ENCODE peak calls at places on chromosomes 4 and X, in four cellular contexts. One of them, this sample, is unnamed.

GRCh38 chrX:41661366-41662095 is 27.2 kb upstream of the GPR34 start:
- DNase-seq in cardiac muscle cell: no peak
- DNase-seq in fibroblast of pulmonary artery: peak
- DNase-seq in prostate gland: no peak
- DNase-seq in this sample: no peak

GRCh38 chr4:25367004-25367621 is 9.9 kb upstream of the ANAPC4 start:
- DNase-seq in cardiac muscle cell: peak
- DNase-seq in fibroblast of pulmonary artery: peak
- DNase-seq in prostate gland: no peak
- DNase-seq in this sample: no peak

GRCh38 chr4:183631577-183632198 is 27.3 kb downstream of the RWDD4 start:
- DNase-seq in cardiac muscle cell: no peak
- DNase-seq in fibroblast of pulmonary artery: no peak
- DNase-seq in prostate gland: no peak
- DNase-seq in this sample: no peak

GRCh38 chr4:74181225-74181624 is 23.3 kb downstream of the MTHFD2L start:
- DNase-seq in cardiac muscle cell: no peak
- DNase-seq in fibroblast of pulmonary artery: peak
- DNase-seq in prostate gland: no peak
- DNase-seq in this sample: no peak

GRCh38 chr4:8647094-8647570 is 54.6 kb downstream of the CPZ start:
- DNase-seq in cardiac muscle cell: no peak
- DNase-seq in fibroblast of pulmonary artery: no peak
- DNase-seq in prostate gland: no peak
- DNase-seq in this sample: no peak

GRCh38 chr4:56739104-56739777 is 58.1 kb upstream of the HOPX start:
- DNase-seq in cardiac muscle cell: no peak
- DNase-seq in fibroblast of pulmonary artery: peak
- DNase-seq in prostate gland: no peak
- DNase-seq in this sample: no peak

GRCh38 chrX:154490021-154490413 is 412 bp downstream of the SLC10A3 start:
- DNase-seq in cardiac muscle cell: no peak
- DNase-seq in fibroblast of pulmonary artery: peak
- DNase-seq in prostate gland: no peak
- DNase-seq in this sample: no peak

GRCh38 chr4:107951551-107951950 is 20.2 kb downstream of the CYP2U1 start:
- DNase-seq in cardiac muscle cell: no peak
- DNase-seq in fibroblast of pulmonary artery: peak
- DNase-seq in prostate gland: no peak
- DNase-seq in this sample: no peak

GRCh38 chrX:118000518-118000917 is 116.1 kb downstream of the KLHL13 start:
- DNase-seq in cardiac muscle cell: no peak
- DNase-seq in fibroblast of pulmonary artery: no peak
- DNase-seq in prostate gland: no peak
- DNase-seq in this sample: no peak

GRCh38 chrX:14630724-14631123 is 101.4 kb downstream of the GLRA2 start:
- DNase-seq in cardiac muscle cell: no peak
- DNase-seq in fibroblast of pulmonary artery: no peak
- DNase-seq in prostate gland: no peak
- DNase-seq in this sample: no peak

GRCh38 chr4:154958621-154959358 is 177.7 kb downstream of the RBM46 start:
- DNase-seq in cardiac muscle cell: peak
- DNase-seq in fibroblast of pulmonary artery: peak
- DNase-seq in prostate gland: peak
- DNase-seq in this sample: no peak

DNA sequence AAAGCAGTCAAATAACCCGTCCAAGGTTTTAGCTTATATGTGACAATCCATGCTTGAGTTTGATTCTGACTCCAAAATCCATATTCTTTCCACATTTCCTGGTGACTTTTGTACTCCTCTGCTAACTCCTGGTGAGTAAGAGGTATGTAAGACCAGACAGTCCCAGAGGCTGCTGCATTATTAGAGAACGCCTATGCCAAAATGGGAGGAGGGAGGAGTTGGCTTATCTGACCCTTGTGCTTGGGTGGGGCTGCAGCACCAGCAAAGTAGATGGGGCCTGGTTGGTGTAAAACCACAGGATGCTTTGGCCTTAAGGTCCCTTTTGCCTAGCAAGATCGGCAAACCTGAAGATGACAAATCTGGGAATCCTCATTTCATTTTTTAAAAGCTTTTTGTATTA is 9.1 kb upstream of the RNF212 start:
- DNase-seq in cardiac muscle cell: no peak
- DNase-seq in fibroblast of pulmonary artery: no peak
- DNase-seq in prostate gland: no peak
- DNase-seq in this sample: no peak
- H3K4me3 ChIP-seq in cardiac muscle cell: no peak
- H3K4me3 ChIP-seq in fibroblast of pulmonary artery: no peak
- H3K4me3 ChIP-seq in prostate gland: no peak
- H3K4me3 ChIP-seq in this sample: no peak

GRCh38 chr4:124537971-124538370 is 174.6 kb downstream of the ANKRD50 start:
- DNase-seq in cardiac muscle cell: no peak
- DNase-seq in fibroblast of pulmonary artery: no peak
- DNase-seq in prostate gland: no peak
- DNase-seq in this sample: no peak
- H3K4me3 ChIP-seq in cardiac muscle cell: no peak
- H3K4me3 ChIP-seq in fibroblast of pulmonary artery: no peak
- H3K4me3 ChIP-seq in prostate gland: no peak
- H3K4me3 ChIP-seq in this sample: no peak

DNA sequence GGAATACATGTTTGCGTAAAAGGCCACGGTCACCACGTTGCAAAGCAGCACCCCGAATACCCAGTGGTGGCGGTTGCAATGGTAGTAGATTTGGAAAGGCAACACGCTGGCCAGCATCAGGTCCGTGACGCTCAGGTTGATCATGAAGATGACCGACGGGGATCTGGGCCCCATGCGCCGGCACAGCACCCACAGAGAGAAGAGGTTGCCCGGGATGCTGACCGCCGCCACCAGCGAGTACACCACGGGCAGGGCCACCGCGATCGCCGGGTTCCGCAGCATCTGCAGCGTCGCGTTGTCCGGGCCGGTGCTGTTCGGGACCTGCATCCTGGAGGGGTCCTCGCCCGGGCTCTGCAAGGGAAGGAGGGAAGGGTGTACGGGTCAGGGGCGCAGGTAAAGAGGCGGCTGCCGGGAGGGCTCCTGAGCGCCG is 13.5 kb upstream of the ASMTL start:
- DNase-seq in cardiac muscle cell: no peak
- DNase-seq in fibroblast of pulmonary artery: no peak
- DNase-seq in prostate gland: no peak
- DNase-seq in this sample: no peak
- H3K4me3 ChIP-seq in cardiac muscle cell: no peak
- H3K4me3 ChIP-seq in fibroblast of pulmonary artery: no peak
- H3K4me3 ChIP-seq in prostate gland: no peak
- H3K4me3 ChIP-seq in this sample: peak

GRCh38 chr4:92199135-92199534 is 104.6 kb upstream of the GRID2 start:
- DNase-seq in cardiac muscle cell: no peak
- DNase-seq in fibroblast of pulmonary artery: no peak
- DNase-seq in prostate gland: no peak
- DNase-seq in this sample: no peak
- H3K4me3 ChIP-seq in cardiac muscle cell: no peak
- H3K4me3 ChIP-seq in fibroblast of pulmonary artery: no peak
- H3K4me3 ChIP-seq in prostate gland: no peak
- H3K4me3 ChIP-seq in this sample: no peak

GRCh38 chrX:44951572-44952067 is 78.6 kb downstream of the KDM6A start:
- DNase-seq in cardiac muscle cell: no peak
- DNase-seq in fibroblast of pulmonary artery: no peak
- DNase-seq in prostate gland: no peak
- DNase-seq in this sample: no peak
- H3K4me3 ChIP-seq in cardiac muscle cell: peak
- H3K4me3 ChIP-seq in fibroblast of pulmonary artery: no peak
- H3K4me3 ChIP-seq in prostate gland: no peak
- H3K4me3 ChIP-seq in this sample: peak

DNA sequence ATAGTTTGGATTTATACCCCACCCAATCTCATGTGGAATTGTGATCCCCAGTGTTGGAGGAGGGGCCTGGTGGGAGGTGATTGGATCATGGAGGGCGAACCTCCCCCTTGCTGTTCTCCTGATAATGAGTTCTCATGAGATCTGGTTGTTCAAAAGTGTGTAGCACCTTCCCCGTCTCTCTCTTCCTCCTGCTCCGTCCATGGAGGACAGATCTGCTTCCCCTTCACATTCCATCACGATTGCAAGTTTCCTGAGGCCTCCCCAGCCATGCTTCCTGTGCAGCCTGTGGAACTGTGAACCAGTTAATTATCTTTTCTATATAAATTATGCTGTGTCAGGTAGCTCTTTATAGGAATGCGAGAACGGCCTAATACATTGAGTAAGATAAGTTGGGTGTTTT is 518.8 kb upstream of the LCORL start:
- DNase-seq in cardiac muscle cell: no peak
- DNase-seq in fibroblast of pulmonary artery: no peak
- DNase-seq in prostate gland: no peak
- DNase-seq in this sample: no peak
- H3K4me3 ChIP-seq in cardiac muscle cell: no peak
- H3K4me3 ChIP-seq in fibroblast of pulmonary artery: no peak
- H3K4me3 ChIP-seq in prostate gland: no peak
- H3K4me3 ChIP-seq in this sample: no peak